ENCODE peak calls at places on chromosome 3, in four cellular contexts. One of them, this sample, is unnamed.
A peak's percentile ranks its signal among the peaks of the same experiment; 100 is the strongest.

GRCh38 chr3:192727032-192727847 is at the start of gene FGF12:
- DNase-seq in HepG2: peak; percentile 2
- DNase-seq in SK-N-SH: peak; percentile 83
- DNase-seq in GM12878: no peak
- DNase-seq in this sample: peak; percentile 22

GRCh38 chr3:117916839-117917238 is 1117.8 kb downstream of the IGSF11 start:
- DNase-seq in HepG2: no peak
- DNase-seq in SK-N-SH: no peak
- DNase-seq in GM12878: no peak
- DNase-seq in this sample: no peak

GRCh38 chr3:127588675-127589577 is 1.6 kb downstream of the TPRA1 start:
- DNase-seq in HepG2: peak; percentile 23
- DNase-seq in SK-N-SH: no peak
- DNase-seq in GM12878: no peak
- DNase-seq in this sample: peak; percentile 39

GRCh38 chr3:102299125-102299877 is 135.5 kb upstream of the ZPLD1 start:
- DNase-seq in HepG2: no peak
- DNase-seq in SK-N-SH: no peak
- DNase-seq in GM12878: peak; percentile 7
- DNase-seq in this sample: no peak

GRCh38 chr3:73559730-73560129 is 65.0 kb downstream of the PDZRN3 start:
- DNase-seq in HepG2: no peak
- DNase-seq in SK-N-SH: no peak
- DNase-seq in GM12878: no peak
- DNase-seq in this sample: no peak

GRCh38 chr3:99656606-99657005 is 18.2 kb downstream of the COL8A1 start:
- DNase-seq in HepG2: no peak
- DNase-seq in SK-N-SH: no peak
- DNase-seq in GM12878: no peak
- DNase-seq in this sample: no peak

GRCh38 chr3:197730200-197730599 is 6.5 kb downstream of the RUBCN start:
- DNase-seq in HepG2: no peak
- DNase-seq in SK-N-SH: no peak
- DNase-seq in GM12878: no peak
- DNase-seq in this sample: no peak

GRCh38 chr3:186930143-186930638 is at the start of gene ST6GAL1:
- DNase-seq in HepG2: peak; percentile 43
- DNase-seq in SK-N-SH: peak; percentile 90
- DNase-seq in GM12878: peak; percentile 27
- DNase-seq in this sample: peak; percentile 81

GRCh38 chr3:107956991-107957467 is 133.8 kb downstream of the CD47 start:
- DNase-seq in HepG2: no peak
- DNase-seq in SK-N-SH: peak; percentile 25
- DNase-seq in GM12878: no peak
- DNase-seq in this sample: no peak

GRCh38 chr3:149153402-149153801 is 24.0 kb downstream of the HPS3 start:
- DNase-seq in HepG2: no peak
- DNase-seq in SK-N-SH: no peak
- DNase-seq in GM12878: no peak
- DNase-seq in this sample: no peak

GRCh38 chr3:114848643-114849350 is 298.3 kb downstream of the ZBTB20 start:
- DNase-seq in HepG2: no peak
- DNase-seq in SK-N-SH: peak; percentile 15
- DNase-seq in GM12878: no peak
- DNase-seq in this sample: no peak

GRCh38 chr3:195579281-195579680 is 4.5 kb downstream of the APOD start:
- DNase-seq in HepG2: no peak
- DNase-seq in SK-N-SH: no peak
- DNase-seq in GM12878: no peak
- DNase-seq in this sample: no peak

GRCh38 chr3:42739401-42740158 is 33.5 kb downstream of the CCDC13 start:
- DNase-seq in HepG2: peak; percentile 58
- DNase-seq in SK-N-SH: no peak
- DNase-seq in GM12878: no peak
- DNase-seq in this sample: no peak

GRCh38 chr3:99534951-99535704 is 103.3 kb upstream of the COL8A1 start:
- DNase-seq in HepG2: no peak
- DNase-seq in SK-N-SH: no peak
- DNase-seq in GM12878: no peak
- DNase-seq in this sample: no peak

GRCh38 chr3:80408322-80408721 is 640.5 kb upstream of the ROBO1 start:
- DNase-seq in HepG2: no peak
- DNase-seq in SK-N-SH: no peak
- DNase-seq in GM12878: no peak
- DNase-seq in this sample: no peak

GRCh38 chr3:151316267-151316991 is at the start of gene GPR87:
- DNase-seq in HepG2: no peak
- DNase-seq in SK-N-SH: no peak
- DNase-seq in GM12878: no peak
- DNase-seq in this sample: no peak

GRCh38 chr3:147393261-147393964 is 12.9 kb downstream of the ZIC4 start:
- DNase-seq in HepG2: no peak
- DNase-seq in SK-N-SH: peak; percentile 88
- DNase-seq in GM12878: no peak
- DNase-seq in this sample: no peak

GRCh38 chr3:64853456-64853855 is 165.7 kb upstream of the ADAMTS9 start:
- DNase-seq in HepG2: no peak
- DNase-seq in SK-N-SH: no peak
- DNase-seq in GM12878: no peak
- DNase-seq in this sample: no peak

GRCh38 chr3:84963137-84963536 is 4.3 kb downstream of the CADM2 start:
- DNase-seq in HepG2: no peak
- DNase-seq in SK-N-SH: peak; percentile 10
- DNase-seq in GM12878: no peak
- DNase-seq in this sample: no peak

GRCh38 chr3:177284383-177284881 is 87.2 kb upstream of the TBL1XR1 start:
- DNase-seq in HepG2: peak; percentile 35
- DNase-seq in SK-N-SH: no peak
- DNase-seq in GM12878: no peak
- DNase-seq in this sample: peak; percentile 72

GRCh38 chr3:42749753-42750231 is 23.3 kb downstream of the CCDC13 start:
- DNase-seq in HepG2: no peak
- DNase-seq in SK-N-SH: no peak
- DNase-seq in GM12878: no peak
- DNase-seq in this sample: peak; percentile 63

GRCh38 chr3:142586803-142587406 is 8.4 kb upstream of the ATR start:
- DNase-seq in HepG2: peak; percentile 85
- DNase-seq in SK-N-SH: peak; percentile 64
- DNase-seq in GM12878: no peak
- DNase-seq in this sample: peak; percentile 77

GRCh38 chr3:9500108-9501050 is 53.2 kb downstream of the LHFPL4 start:
- DNase-seq in HepG2: peak; percentile 28
- DNase-seq in SK-N-SH: peak; percentile 81
- DNase-seq in GM12878: no peak
- DNase-seq in this sample: peak; percentile 88

GRCh38 chr3:152030320-152030719 is 156.9 kb downstream of the SUCNR1 start:
- DNase-seq in HepG2: no peak
- DNase-seq in SK-N-SH: no peak
- DNase-seq in GM12878: no peak
- DNase-seq in this sample: no peak

GRCh38 chr3:102235679-102236078 is 199.1 kb upstream of the ZPLD1 start:
- DNase-seq in HepG2: peak; percentile 11
- DNase-seq in SK-N-SH: no peak
- DNase-seq in GM12878: no peak
- DNase-seq in this sample: no peak

GRCh38 chr3:132290833-132291232 is 26.4 kb upstream of the ACP3 start:
- DNase-seq in HepG2: no peak
- DNase-seq in SK-N-SH: no peak
- DNase-seq in GM12878: no peak
- DNase-seq in this sample: no peak

GRCh38 chr3:181693280-181693679 is 18.4 kb upstream of the SOX2 start:
- DNase-seq in HepG2: no peak
- DNase-seq in SK-N-SH: no peak
- DNase-seq in GM12878: no peak
- DNase-seq in this sample: no peak

GRCh38 chr3:69367586-69367985 is 18.3 kb downstream of the FRMD4B start:
- DNase-seq in HepG2: no peak
- DNase-seq in SK-N-SH: no peak
- DNase-seq in GM12878: no peak
- DNase-seq in this sample: no peak

GRCh38 chr3:129624347-129625070 is 18.0 kb upstream of the PLXND1 start:
- DNase-seq in HepG2: no peak
- DNase-seq in SK-N-SH: no peak
- DNase-seq in GM12878: no peak
- DNase-seq in this sample: no peak

GRCh38 chr3:86930831-86931230 is 60.1 kb downstream of the VGLL3 start:
- DNase-seq in HepG2: no peak
- DNase-seq in SK-N-SH: no peak
- DNase-seq in GM12878: no peak
- DNase-seq in this sample: no peak

GRCh38 chr3:18847583-18848197 is 300.6 kb upstream of the KCNH8 start:
- DNase-seq in HepG2: peak; percentile 10
- DNase-seq in SK-N-SH: peak; percentile 6
- DNase-seq in GM12878: no peak
- DNase-seq in this sample: no peak
- TF ChIP-seq YY1 in HepG2: no peak
- TF ChIP-seq YY1 in SK-N-SH: no peak
- TF ChIP-seq YY1 in GM12878: no peak
- TF ChIP-seq YY1 in this sample: no peak

GRCh38 chr3:46031747-46032146 is 4.5 kb upstream of the XCR1 start:
- DNase-seq in HepG2: peak; percentile 16
- DNase-seq in SK-N-SH: no peak
- DNase-seq in GM12878: no peak
- DNase-seq in this sample: no peak
- TF ChIP-seq FOXM1 in HepG2: no peak
- TF ChIP-seq FOXM1 in SK-N-SH: no peak
- TF ChIP-seq FOXM1 in GM12878: no peak
- TF ChIP-seq FOXM1 in this sample: no peak

GRCh38 chr3:159626598-159626997 is 362.0 kb upstream of the IL12A start:
- DNase-seq in HepG2: no peak
- DNase-seq in SK-N-SH: no peak
- DNase-seq in GM12878: no peak
- DNase-seq in this sample: no peak

GRCh38 chr3:159627634-159628033 is 361.0 kb upstream of the IL12A start:
- DNase-seq in HepG2: no peak
- DNase-seq in SK-N-SH: no peak
- DNase-seq in GM12878: no peak
- DNase-seq in this sample: no peak

GRCh38 chr3:159629329-159630084 is 359.1 kb upstream of the IL12A start:
- DNase-seq in HepG2: no peak
- DNase-seq in SK-N-SH: no peak
- DNase-seq in GM12878: no peak
- DNase-seq in this sample: no peak

GRCh38 chr3:159625594-159625993 is 363.0 kb upstream of the IL12A start:
- DNase-seq in HepG2: no peak
- DNase-seq in SK-N-SH: no peak
- DNase-seq in GM12878: no peak
- DNase-seq in this sample: no peak

DNA sequence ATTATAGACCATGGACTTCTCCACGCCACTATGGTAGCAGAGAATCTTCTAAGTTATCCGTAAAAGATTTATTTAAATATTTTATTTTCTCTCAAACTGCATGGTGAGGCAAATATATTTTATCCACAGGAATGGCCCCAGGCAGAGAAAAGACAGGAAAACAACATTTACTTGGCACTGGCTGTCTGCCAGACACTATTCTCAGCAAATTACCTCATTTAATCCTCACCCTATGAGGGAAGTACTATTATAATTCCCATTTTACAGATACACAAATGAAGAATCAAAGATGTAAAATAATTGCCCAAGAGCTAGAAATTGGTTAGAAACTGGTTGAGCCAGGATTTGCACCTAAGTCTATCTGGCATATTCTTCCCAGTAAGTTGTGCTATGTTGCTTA is 361.4 kb upstream of the IL12A start:
- DNase-seq in HepG2: no peak
- DNase-seq in SK-N-SH: no peak
- DNase-seq in GM12878: no peak
- DNase-seq in this sample: no peak
- TF ChIP-seq GABPA in HepG2: no peak
- TF ChIP-seq GABPA in SK-N-SH: no peak
- TF ChIP-seq GABPA in GM12878: no peak
- TF ChIP-seq GABPA in this sample: no peak

GRCh38 chr3:184323696-184324095 is 9.3 kb downstream of the EIF4G1 start:
- DNase-seq in HepG2: no peak
- DNase-seq in SK-N-SH: no peak
- DNase-seq in GM12878: no peak
- DNase-seq in this sample: no peak

GRCh38 chr3:184325269-184325668 is 10.9 kb downstream of the EIF4G1 start:
- DNase-seq in HepG2: no peak
- DNase-seq in SK-N-SH: peak; percentile 4
- DNase-seq in GM12878: no peak
- DNase-seq in this sample: no peak

GRCh38 chr3:184321666-184322065 is 7.3 kb downstream of the EIF4G1 start:
- DNase-seq in HepG2: no peak
- DNase-seq in SK-N-SH: peak; percentile 4
- DNase-seq in GM12878: no peak
- DNase-seq in this sample: no peak

GRCh38 chr3:184325715-184326114 is 11.3 kb downstream of the EIF4G1 start:
- DNase-seq in HepG2: no peak
- DNase-seq in SK-N-SH: peak; percentile 5
- DNase-seq in GM12878: no peak
- DNase-seq in this sample: no peak

GRCh38 chr3:184322731-184323487 is 8.5 kb downstream of the EIF4G1 start:
- DNase-seq in HepG2: no peak
- DNase-seq in SK-N-SH: peak; percentile 17
- DNase-seq in GM12878: no peak
- DNase-seq in this sample: no peak
- TF ChIP-seq YY1 in HepG2: no peak
- TF ChIP-seq YY1 in SK-N-SH: no peak
- TF ChIP-seq YY1 in GM12878: no peak
- TF ChIP-seq YY1 in this sample: no peak

GRCh38 chr3:56096941-56097340 is 371.3 kb downstream of the ERC2 start:
- DNase-seq in HepG2: no peak
- DNase-seq in SK-N-SH: no peak
- DNase-seq in GM12878: no peak
- DNase-seq in this sample: no peak

GRCh38 chr3:56107157-56107556 is 361.1 kb downstream of the ERC2 start:
- DNase-seq in HepG2: no peak
- DNase-seq in SK-N-SH: no peak
- DNase-seq in GM12878: no peak
- DNase-seq in this sample: no peak

GRCh38 chr3:56101576-56101975 is 366.7 kb downstream of the ERC2 start:
- DNase-seq in HepG2: no peak
- DNase-seq in SK-N-SH: no peak
- DNase-seq in GM12878: no peak
- DNase-seq in this sample: no peak

DNA sequence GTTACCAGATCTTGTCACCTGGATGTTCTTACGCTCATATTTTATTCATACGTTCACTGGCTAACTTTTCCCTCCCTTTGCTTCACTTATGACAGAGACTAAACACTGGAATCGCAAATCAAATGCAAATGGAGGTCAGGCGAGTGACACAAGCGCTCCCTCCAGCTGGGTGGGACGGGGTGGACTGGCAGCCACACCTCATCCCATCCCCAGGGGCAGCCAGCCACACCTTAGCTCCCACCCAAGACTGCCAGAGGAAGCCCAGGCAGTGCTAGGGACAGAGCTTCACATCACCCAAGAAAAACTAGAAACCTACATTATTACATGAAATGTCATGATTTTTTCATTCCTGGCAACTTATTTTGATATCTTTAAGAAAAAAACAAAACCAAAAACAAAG is 366.2 kb downstream of the ERC2 start:
- DNase-seq in HepG2: no peak
- DNase-seq in SK-N-SH: no peak
- DNase-seq in GM12878: no peak
- DNase-seq in this sample: no peak
- TF ChIP-seq FOXM1 in HepG2: no peak
- TF ChIP-seq FOXM1 in SK-N-SH: no peak
- TF ChIP-seq FOXM1 in GM12878: no peak
- TF ChIP-seq FOXM1 in this sample: no peak